ENCODE peak calls at places on chromosomes 16 and 17, in seven cellular contexts. One of them, this sample, is unnamed.

GRCh38 chr17:34259151-34259550 is 4.1 kb downstream of the CCL2 start:
- DNase-seq in COLO829: no peak
- DNase-seq in tibial nerve: no peak
- DNase-seq in EH: peak
- DNase-seq in stimulated activated CD8-positive, alpha-beta memory T cell treated with anti-CD3 and anti-CD28 coated beads, Interleukin-12 subunit alpha, Interleukin-12 subunit beta, amount 100 ng/mL, for 4 hours: no peak
- DNase-seq in iPS-NIHi11: no peak
- DNase-seq in NCI-H1694: no peak
- DNase-seq in this sample: no peak

GRCh38 chr16:69187387-69187890 is 475 bp downstream of the SNTB2 start:
- DNase-seq in COLO829: peak
- DNase-seq in NCI-H1694: no peak
- DNase-seq in iPS-NIHi11: peak
- DNase-seq in EH: peak
- DNase-seq in tibial nerve: peak
- DNase-seq in stimulated activated CD8-positive, alpha-beta memory T cell treated with anti-CD3 and anti-CD28 coated beads, Interleukin-12 subunit alpha, Interleukin-12 subunit beta, amount 100 ng/mL, for 4 hours: peak
- DNase-seq in this sample: no peak

GRCh38 chr16:75239463-75240122 is 11.8 kb downstream of the BCAR1 start:
- DNase-seq in NCI-H1694: no peak
- DNase-seq in stimulated activated CD8-positive, alpha-beta memory T cell treated with anti-CD3 and anti-CD28 coated beads, Interleukin-12 subunit alpha, Interleukin-12 subunit beta, amount 100 ng/mL, for 4 hours: no peak
- DNase-seq in tibial nerve: no peak
- DNase-seq in COLO829: no peak
- DNase-seq in iPS-NIHi11: no peak
- DNase-seq in EH: no peak
- DNase-seq in this sample: no peak

GRCh38 chr17:39235555-39236221 is 9.9 kb upstream of the STAC2 start:
- DNase-seq in iPS-NIHi11: peak
- DNase-seq in EH: peak
- DNase-seq in stimulated activated CD8-positive, alpha-beta memory T cell treated with anti-CD3 and anti-CD28 coated beads, Interleukin-12 subunit alpha, Interleukin-12 subunit beta, amount 100 ng/mL, for 4 hours: no peak
- DNase-seq in COLO829: peak
- DNase-seq in NCI-H1694: peak
- DNase-seq in tibial nerve: no peak
- DNase-seq in this sample: no peak

GRCh38 chr16:87203060-87203656 is 114.0 kb downstream of the C16orf95 start:
- DNase-seq in NCI-H1694: no peak
- DNase-seq in tibial nerve: peak
- DNase-seq in iPS-NIHi11: peak
- DNase-seq in stimulated activated CD8-positive, alpha-beta memory T cell treated with anti-CD3 and anti-CD28 coated beads, Interleukin-12 subunit alpha, Interleukin-12 subunit beta, amount 100 ng/mL, for 4 hours: no peak
- DNase-seq in COLO829: peak
- DNase-seq in EH: peak
- DNase-seq in this sample: peak

GRCh38 chr17:2406271-2406902 is 5.5 kb upstream of the MNT start:
- DNase-seq in stimulated activated CD8-positive, alpha-beta memory T cell treated with anti-CD3 and anti-CD28 coated beads, Interleukin-12 subunit alpha, Interleukin-12 subunit beta, amount 100 ng/mL, for 4 hours: no peak
- DNase-seq in tibial nerve: no peak
- DNase-seq in COLO829: no peak
- DNase-seq in iPS-NIHi11: no peak
- DNase-seq in NCI-H1694: no peak
- DNase-seq in EH: no peak
- DNase-seq in this sample: no peak

GRCh38 chr17:73030501-73030911 is 62.0 kb downstream of the SLC39A11 start:
- DNase-seq in EH: peak
- DNase-seq in NCI-H1694: peak
- DNase-seq in stimulated activated CD8-positive, alpha-beta memory T cell treated with anti-CD3 and anti-CD28 coated beads, Interleukin-12 subunit alpha, Interleukin-12 subunit beta, amount 100 ng/mL, for 4 hours: no peak
- DNase-seq in iPS-NIHi11: no peak
- DNase-seq in tibial nerve: no peak
- DNase-seq in COLO829: no peak
- DNase-seq in this sample: no peak

GRCh38 chr16:26005336-26005735 is 313.6 kb downstream of the HS3ST4 start:
- DNase-seq in COLO829: no peak
- DNase-seq in iPS-NIHi11: no peak
- DNase-seq in NCI-H1694: no peak
- DNase-seq in stimulated activated CD8-positive, alpha-beta memory T cell treated with anti-CD3 and anti-CD28 coated beads, Interleukin-12 subunit alpha, Interleukin-12 subunit beta, amount 100 ng/mL, for 4 hours: no peak
- DNase-seq in tibial nerve: no peak
- DNase-seq in EH: no peak
- DNase-seq in this sample: no peak

GRCh38 chr16:48491517-48491916 is 106.3 kb upstream of the SIAH1 start:
- DNase-seq in iPS-NIHi11: no peak
- DNase-seq in COLO829: peak
- DNase-seq in stimulated activated CD8-positive, alpha-beta memory T cell treated with anti-CD3 and anti-CD28 coated beads, Interleukin-12 subunit alpha, Interleukin-12 subunit beta, amount 100 ng/mL, for 4 hours: no peak
- DNase-seq in tibial nerve: no peak
- DNase-seq in EH: peak
- DNase-seq in NCI-H1694: no peak
- DNase-seq in this sample: no peak

GRCh38 chr16:67847064-67847861 is at the start of gene CENPT:
- DNase-seq in stimulated activated CD8-positive, alpha-beta memory T cell treated with anti-CD3 and anti-CD28 coated beads, Interleukin-12 subunit alpha, Interleukin-12 subunit beta, amount 100 ng/mL, for 4 hours: no peak
- DNase-seq in iPS-NIHi11: peak
- DNase-seq in EH: peak
- DNase-seq in tibial nerve: peak
- DNase-seq in COLO829: no peak
- DNase-seq in NCI-H1694: no peak
- DNase-seq in this sample: peak

GRCh38 chr17:74485841-74486240 is 19.4 kb downstream of the CD300A start:
- DNase-seq in stimulated activated CD8-positive, alpha-beta memory T cell treated with anti-CD3 and anti-CD28 coated beads, Interleukin-12 subunit alpha, Interleukin-12 subunit beta, amount 100 ng/mL, for 4 hours: no peak
- DNase-seq in NCI-H1694: no peak
- DNase-seq in EH: no peak
- DNase-seq in iPS-NIHi11: peak
- DNase-seq in COLO829: no peak
- DNase-seq in tibial nerve: no peak
- DNase-seq in this sample: no peak

GRCh38 chr17:56313201-56313600 is 159.9 kb downstream of the ANKFN1 start:
- DNase-seq in NCI-H1694: no peak
- DNase-seq in EH: no peak
- DNase-seq in COLO829: no peak
- DNase-seq in stimulated activated CD8-positive, alpha-beta memory T cell treated with anti-CD3 and anti-CD28 coated beads, Interleukin-12 subunit alpha, Interleukin-12 subunit beta, amount 100 ng/mL, for 4 hours: no peak
- DNase-seq in iPS-NIHi11: no peak
- DNase-seq in tibial nerve: no peak
- DNase-seq in this sample: no peak